ENCODE peak calls at places on chromosomes 16 and 17, in ten cellular contexts. One of them, this sample, is unnamed.

GRCh38 chr16:4415538-4416199 is 727 bp downstream of the CORO7 start:
- DNase-seq in NCI-H187: no peak
- DNase-seq in RWPE1: no peak
- DNase-seq in fibroblast of mammary gland: no peak
- DNase-seq in activated effector memory CD4-positive, alpha-beta T cell treated with anti-CD3 and anti-CD28 coated beads, Interleukin-2, amount 50 U/mL, for 16 hours: peak
- DNase-seq in suprapubic skin: no peak
- DNase-seq in bronchial epithelial cell: no peak
- DNase-seq in testis: peak
- DNase-seq in NCI-H446: no peak
- DNase-seq in Kasumi-1: peak
- DNase-seq in this sample: peak

GRCh38 chr16:17362946-17363345 is 107.8 kb downstream of the XYLT1 start:
- DNase-seq in NCI-H187: no peak
- DNase-seq in RWPE1: no peak
- DNase-seq in fibroblast of mammary gland: peak
- DNase-seq in activated effector memory CD4-positive, alpha-beta T cell treated with anti-CD3 and anti-CD28 coated beads, Interleukin-2, amount 50 U/mL, for 16 hours: no peak
- DNase-seq in suprapubic skin: no peak
- DNase-seq in bronchial epithelial cell: no peak
- DNase-seq in testis: no peak
- DNase-seq in NCI-H446: no peak
- DNase-seq in Kasumi-1: no peak
- DNase-seq in this sample: no peak

GRCh38 chr16:67199011-67199807 is at the start of gene ELMO3:
- DNase-seq in NCI-H187: no peak
- DNase-seq in RWPE1: peak
- DNase-seq in fibroblast of mammary gland: no peak
- DNase-seq in activated effector memory CD4-positive, alpha-beta T cell treated with anti-CD3 and anti-CD28 coated beads, Interleukin-2, amount 50 U/mL, for 16 hours: no peak
- DNase-seq in suprapubic skin: no peak
- DNase-seq in bronchial epithelial cell: peak
- DNase-seq in testis: peak
- DNase-seq in NCI-H446: no peak
- DNase-seq in Kasumi-1: no peak
- DNase-seq in this sample: no peak

GRCh38 chr16:27600386-27600785 is 50.4 kb downstream of the KATNIP start:
- DNase-seq in NCI-H187: peak
- DNase-seq in RWPE1: no peak
- DNase-seq in fibroblast of mammary gland: no peak
- DNase-seq in activated effector memory CD4-positive, alpha-beta T cell treated with anti-CD3 and anti-CD28 coated beads, Interleukin-2, amount 50 U/mL, for 16 hours: no peak
- DNase-seq in suprapubic skin: no peak
- DNase-seq in bronchial epithelial cell: no peak
- DNase-seq in testis: no peak
- DNase-seq in NCI-H446: no peak
- DNase-seq in Kasumi-1: no peak
- DNase-seq in this sample: no peak

GRCh38 chr17:82872591-82873520 is 33.0 kb upstream of the ZNF750 start:
- DNase-seq in NCI-H187: no peak
- DNase-seq in RWPE1: no peak
- DNase-seq in fibroblast of mammary gland: no peak
- DNase-seq in activated effector memory CD4-positive, alpha-beta T cell treated with anti-CD3 and anti-CD28 coated beads, Interleukin-2, amount 50 U/mL, for 16 hours: no peak
- DNase-seq in suprapubic skin: no peak
- DNase-seq in bronchial epithelial cell: no peak
- DNase-seq in testis: no peak
- DNase-seq in NCI-H446: no peak
- DNase-seq in Kasumi-1: no peak
- DNase-seq in this sample: no peak

GRCh38 chr17:50621562-50621961 is 13.1 kb upstream of the ABCC3 start:
- DNase-seq in NCI-H187: no peak
- DNase-seq in RWPE1: no peak
- DNase-seq in fibroblast of mammary gland: peak
- DNase-seq in activated effector memory CD4-positive, alpha-beta T cell treated with anti-CD3 and anti-CD28 coated beads, Interleukin-2, amount 50 U/mL, for 16 hours: no peak
- DNase-seq in suprapubic skin: no peak
- DNase-seq in bronchial epithelial cell: peak
- DNase-seq in testis: peak
- DNase-seq in NCI-H446: no peak
- DNase-seq in Kasumi-1: no peak
- DNase-seq in this sample: no peak

GRCh38 chr17:2954898-2955445 is 108.4 kb downstream of the OR1D5 start:
- DNase-seq in NCI-H187: no peak
- DNase-seq in RWPE1: peak
- DNase-seq in fibroblast of mammary gland: peak
- DNase-seq in activated effector memory CD4-positive, alpha-beta T cell treated with anti-CD3 and anti-CD28 coated beads, Interleukin-2, amount 50 U/mL, for 16 hours: peak
- DNase-seq in suprapubic skin: peak
- DNase-seq in bronchial epithelial cell: peak
- DNase-seq in testis: no peak
- DNase-seq in NCI-H446: no peak
- DNase-seq in Kasumi-1: no peak
- DNase-seq in this sample: no peak

GRCh38 chr17:65634533-65634932 is 73.1 kb upstream of the AXIN2 start:
- DNase-seq in NCI-H187: no peak
- DNase-seq in RWPE1: no peak
- DNase-seq in fibroblast of mammary gland: no peak
- DNase-seq in activated effector memory CD4-positive, alpha-beta T cell treated with anti-CD3 and anti-CD28 coated beads, Interleukin-2, amount 50 U/mL, for 16 hours: no peak
- DNase-seq in suprapubic skin: no peak
- DNase-seq in bronchial epithelial cell: no peak
- DNase-seq in testis: no peak
- DNase-seq in NCI-H446: no peak
- DNase-seq in Kasumi-1: no peak
- DNase-seq in this sample: no peak

GRCh38 chr17:69714659-69715058 is 300.2 kb downstream of the MAP2K6 start:
- DNase-seq in NCI-H187: no peak
- DNase-seq in RWPE1: no peak
- DNase-seq in fibroblast of mammary gland: no peak
- DNase-seq in activated effector memory CD4-positive, alpha-beta T cell treated with anti-CD3 and anti-CD28 coated beads, Interleukin-2, amount 50 U/mL, for 16 hours: no peak
- DNase-seq in suprapubic skin: no peak
- DNase-seq in bronchial epithelial cell: no peak
- DNase-seq in testis: no peak
- DNase-seq in NCI-H446: no peak
- DNase-seq in Kasumi-1: no peak
- DNase-seq in this sample: no peak

GRCh38 chr17:60535382-60536279 is 9.6 kb upstream of the APPBP2 start:
- DNase-seq in NCI-H187: no peak
- DNase-seq in RWPE1: no peak
- DNase-seq in fibroblast of mammary gland: peak
- DNase-seq in activated effector memory CD4-positive, alpha-beta T cell treated with anti-CD3 and anti-CD28 coated beads, Interleukin-2, amount 50 U/mL, for 16 hours: no peak
- DNase-seq in suprapubic skin: no peak
- DNase-seq in bronchial epithelial cell: peak
- DNase-seq in testis: no peak
- DNase-seq in NCI-H446: no peak
- DNase-seq in Kasumi-1: no peak
- DNase-seq in this sample: no peak

GRCh38 chr17:27756467-27757371 is 43.6 kb downstream of the NOS2 start:
- DNase-seq in NCI-H187: no peak
- DNase-seq in RWPE1: no peak
- DNase-seq in fibroblast of mammary gland: peak
- DNase-seq in activated effector memory CD4-positive, alpha-beta T cell treated with anti-CD3 and anti-CD28 coated beads, Interleukin-2, amount 50 U/mL, for 16 hours: peak
- DNase-seq in suprapubic skin: no peak
- DNase-seq in bronchial epithelial cell: peak
- DNase-seq in testis: peak
- DNase-seq in NCI-H446: no peak
- DNase-seq in Kasumi-1: peak
- DNase-seq in this sample: peak

GRCh38 chr16:12625716-12626115 is 178.0 kb downstream of the CPPED1 start:
- DNase-seq in NCI-H187: no peak
- DNase-seq in RWPE1: no peak
- DNase-seq in fibroblast of mammary gland: no peak
- DNase-seq in activated effector memory CD4-positive, alpha-beta T cell treated with anti-CD3 and anti-CD28 coated beads, Interleukin-2, amount 50 U/mL, for 16 hours: no peak
- DNase-seq in suprapubic skin: no peak
- DNase-seq in bronchial epithelial cell: no peak
- DNase-seq in testis: no peak
- DNase-seq in NCI-H446: no peak
- DNase-seq in Kasumi-1: no peak
- DNase-seq in this sample: no peak

GRCh38 chr16:4917117-4917516 is 19.8 kb downstream of the PPL start:
- DNase-seq in NCI-H187: no peak
- DNase-seq in RWPE1: no peak
- DNase-seq in fibroblast of mammary gland: peak
- DNase-seq in activated effector memory CD4-positive, alpha-beta T cell treated with anti-CD3 and anti-CD28 coated beads, Interleukin-2, amount 50 U/mL, for 16 hours: no peak
- DNase-seq in suprapubic skin: no peak
- DNase-seq in bronchial epithelial cell: peak
- DNase-seq in testis: no peak
- DNase-seq in NCI-H446: no peak
- DNase-seq in Kasumi-1: no peak
- DNase-seq in this sample: no peak

GRCh38 chr16:74868501-74868900 is 93.9 kb upstream of the FA2H start:
- DNase-seq in NCI-H187: no peak
- DNase-seq in RWPE1: peak
- DNase-seq in fibroblast of mammary gland: peak
- DNase-seq in activated effector memory CD4-positive, alpha-beta T cell treated with anti-CD3 and anti-CD28 coated beads, Interleukin-2, amount 50 U/mL, for 16 hours: no peak
- DNase-seq in suprapubic skin: no peak
- DNase-seq in bronchial epithelial cell: peak
- DNase-seq in testis: no peak
- DNase-seq in NCI-H446: no peak
- DNase-seq in Kasumi-1: no peak
- DNase-seq in this sample: no peak

GRCh38 chr17:4944163-4944553 is 4.1 kb downstream of the RNF167 start:
- DNase-seq in NCI-H187: no peak
- DNase-seq in RWPE1: no peak
- DNase-seq in fibroblast of mammary gland: no peak
- DNase-seq in activated effector memory CD4-positive, alpha-beta T cell treated with anti-CD3 and anti-CD28 coated beads, Interleukin-2, amount 50 U/mL, for 16 hours: peak
- DNase-seq in suprapubic skin: no peak
- DNase-seq in bronchial epithelial cell: no peak
- DNase-seq in testis: no peak
- DNase-seq in NCI-H446: no peak
- DNase-seq in Kasumi-1: peak
- DNase-seq in this sample: no peak

GRCh38 chr17:37292429-37293139 is 83.2 kb upstream of the C17orf78 start:
- DNase-seq in NCI-H187: no peak
- DNase-seq in RWPE1: no peak
- DNase-seq in fibroblast of mammary gland: peak
- DNase-seq in activated effector memory CD4-positive, alpha-beta T cell treated with anti-CD3 and anti-CD28 coated beads, Interleukin-2, amount 50 U/mL, for 16 hours: no peak
- DNase-seq in suprapubic skin: no peak
- DNase-seq in bronchial epithelial cell: peak
- DNase-seq in testis: no peak
- DNase-seq in NCI-H446: no peak
- DNase-seq in Kasumi-1: peak
- DNase-seq in this sample: no peak

GRCh38 chr17:50094753-50095616 is at the start of gene PDK2:
- DNase-seq in NCI-H187: peak
- DNase-seq in RWPE1: peak
- DNase-seq in fibroblast of mammary gland: peak
- DNase-seq in activated effector memory CD4-positive, alpha-beta T cell treated with anti-CD3 and anti-CD28 coated beads, Interleukin-2, amount 50 U/mL, for 16 hours: peak
- DNase-seq in suprapubic skin: peak
- DNase-seq in bronchial epithelial cell: peak
- DNase-seq in testis: peak
- DNase-seq in NCI-H446: peak
- DNase-seq in Kasumi-1: peak
- DNase-seq in this sample: peak

GRCh38 chr17:55770220-55770870 is 19.5 kb downstream of the PCTP start:
- DNase-seq in NCI-H187: peak
- DNase-seq in RWPE1: peak
- DNase-seq in fibroblast of mammary gland: peak
- DNase-seq in activated effector memory CD4-positive, alpha-beta T cell treated with anti-CD3 and anti-CD28 coated beads, Interleukin-2, amount 50 U/mL, for 16 hours: no peak
- DNase-seq in suprapubic skin: no peak
- DNase-seq in bronchial epithelial cell: peak
- DNase-seq in testis: no peak
- DNase-seq in NCI-H446: no peak
- DNase-seq in Kasumi-1: peak
- DNase-seq in this sample: no peak

GRCh38 chr16:83624436-83625120 is 183.2 kb upstream of the HSBP1 start:
- DNase-seq in NCI-H187: no peak
- DNase-seq in RWPE1: no peak
- DNase-seq in fibroblast of mammary gland: no peak
- DNase-seq in activated effector memory CD4-positive, alpha-beta T cell treated with anti-CD3 and anti-CD28 coated beads, Interleukin-2, amount 50 U/mL, for 16 hours: no peak
- DNase-seq in suprapubic skin: no peak
- DNase-seq in bronchial epithelial cell: no peak
- DNase-seq in testis: no peak
- DNase-seq in NCI-H446: no peak
- DNase-seq in Kasumi-1: no peak
- DNase-seq in this sample: no peak

GRCh38 chr17:57210224-57210553 is 46.1 kb upstream of the MSI2 start:
- DNase-seq in NCI-H187: no peak
- DNase-seq in RWPE1: peak
- DNase-seq in fibroblast of mammary gland: peak
- DNase-seq in activated effector memory CD4-positive, alpha-beta T cell treated with anti-CD3 and anti-CD28 coated beads, Interleukin-2, amount 50 U/mL, for 16 hours: no peak
- DNase-seq in suprapubic skin: no peak
- DNase-seq in bronchial epithelial cell: peak
- DNase-seq in testis: no peak
- DNase-seq in NCI-H446: no peak
- DNase-seq in Kasumi-1: no peak
- DNase-seq in this sample: no peak

GRCh38 chr16:51166116-51166515 is 15.0 kb upstream of the SALL1 start:
- DNase-seq in NCI-H187: no peak
- DNase-seq in RWPE1: no peak
- DNase-seq in fibroblast of mammary gland: peak
- DNase-seq in activated effector memory CD4-positive, alpha-beta T cell treated with anti-CD3 and anti-CD28 coated beads, Interleukin-2, amount 50 U/mL, for 16 hours: no peak
- DNase-seq in suprapubic skin: no peak
- DNase-seq in bronchial epithelial cell: no peak
- DNase-seq in testis: no peak
- DNase-seq in NCI-H446: no peak
- DNase-seq in Kasumi-1: no peak
- DNase-seq in this sample: no peak

GRCh38 chr16:50166511-50167500 is 13.7 kb downstream of the TENT4B start:
- DNase-seq in NCI-H187: no peak
- DNase-seq in RWPE1: no peak
- DNase-seq in fibroblast of mammary gland: peak
- DNase-seq in activated effector memory CD4-positive, alpha-beta T cell treated with anti-CD3 and anti-CD28 coated beads, Interleukin-2, amount 50 U/mL, for 16 hours: peak
- DNase-seq in suprapubic skin: no peak
- DNase-seq in bronchial epithelial cell: peak
- DNase-seq in testis: no peak
- DNase-seq in NCI-H446: no peak
- DNase-seq in Kasumi-1: no peak
- DNase-seq in this sample: no peak

GRCh38 chr16:51994597-51994996 is 552.3 kb downstream of the TOX3 start:
- DNase-seq in NCI-H187: peak
- DNase-seq in RWPE1: peak
- DNase-seq in fibroblast of mammary gland: peak
- DNase-seq in activated effector memory CD4-positive, alpha-beta T cell treated with anti-CD3 and anti-CD28 coated beads, Interleukin-2, amount 50 U/mL, for 16 hours: no peak
- DNase-seq in suprapubic skin: no peak
- DNase-seq in bronchial epithelial cell: peak
- DNase-seq in testis: no peak
- DNase-seq in NCI-H446: no peak
- DNase-seq in Kasumi-1: no peak
- DNase-seq in this sample: no peak